ENCODE peak calls at places on chromosomes 4 and X, in nine cellular contexts. U is NCI-H510A, G is H9, N is AG08395, I is GM12865, D is HEK293T, V is esophagus muscularis mucosa, S is C1 segment of cervical spinal cord, O is endothelial cell of umbilical vein. C is an unnamed sample.

GRCh38 chrX:118226060-118226428 is 109.4 kb upstream of the KLHL13 start:
- DNase-seq in V (no peak), D (peak), I (no peak), O (peak), U (no peak), S (no peak), N (peak), G (no peak), C (peak)

GRCh38 chrX:154603438-154604430 is 15.3 kb downstream of the CTAG1B start:
- DNase-seq in S (no peak), G (no peak), I (no peak), U (no peak), N (peak), V (no peak), D (peak), O (peak), C (no peak)

GRCh38 chr4:7957113-7957656 is 17.5 kb upstream of the AFAP1 start:
- DNase-seq in I (no peak), U (no peak), D (no peak), V (no peak), G (no peak), O (peak), N (no peak), S (no peak), C (no peak)

GRCh38 chr4:42917316-42917715 is 24.8 kb downstream of the GRXCR1 start:
- DNase-seq in G (no peak), V (no peak), O (no peak), I (no peak), U (no peak), N (no peak), S (no peak), D (no peak), C (no peak)

GRCh38 chrX:117305168-117305766 is 811.3 kb downstream of the KLHL13 start:
- DNase-seq in S (no peak), O (no peak), V (no peak), I (no peak), G (no peak), D (no peak), N (no peak), U (no peak), C (no peak)

GRCh38 chr4:80336582-80336981 is 1.1 kb downstream of the CFAP299 start:
- DNase-seq in D (peak), G (peak), V (no peak), O (peak), S (no peak), I (peak), U (no peak), N (peak), C (peak)

GRCh38 chr4:44493924-44494323 is 45.3 kb upstream of the KCTD8 start:
- DNase-seq in V (no peak), I (peak), G (peak), N (no peak), O (peak), U (no peak), S (peak), D (peak), C (peak)

GRCh38 chr4:185054257-185054656 is 36.0 kb downstream of the HELT start:
- DNase-seq in I (no peak), G (no peak), S (no peak), N (no peak), U (no peak), O (no peak), V (no peak), D (no peak), C (no peak)

GRCh38 chr4:87949961-87950360 is 25.6 kb upstream of the SPP1 start:
- DNase-seq in G (no peak), V (no peak), O (peak), N (no peak), S (no peak), D (no peak), U (no peak), I (no peak), C (no peak)

GRCh38 chr4:5435201-5435600 is 273.2 kb downstream of the EVC2 start:
- DNase-seq in V (no peak), S (no peak), D (no peak), N (no peak), I (no peak), G (no peak), U (no peak), O (no peak), C (no peak)

GRCh38 chr4:174672276-174672675 is 150.0 kb upstream of the HPGD start:
- DNase-seq in N (no peak), O (no peak), U (no peak), V (no peak), I (no peak), D (no peak), S (no peak), G (no peak), C (no peak)

GRCh38 chr4:41418444-41418843 is 119.5 kb upstream of the LIMCH1 start:
- DNase-seq in G (no peak), V (no peak), O (no peak), D (no peak), I (no peak), N (peak), S (no peak), U (no peak), C (no peak)

GRCh38 chr4:151653548-151653918 is 107.3 kb downstream of the GATB start:
- DNase-seq in S (no peak), I (no peak), O (no peak), D (no peak), V (no peak), N (peak), G (no peak), U (no peak), C (no peak)

GRCh38 chrX:97315939-97316338 is 432.2 kb downstream of the RPA4 start:
- DNase-seq in U (no peak), V (no peak), D (peak), N (no peak), S (no peak), O (no peak), I (peak), G (peak), C (no peak)

GRCh38 chr4:105414316-105414715 is 59.5 kb downstream of the PPA2 start:
- DNase-seq in G (no peak), O (no peak), N (no peak), S (no peak), I (no peak), V (no peak), U (no peak), D (no peak), C (no peak)

GRCh38 chr4:4726051-4726450 is 133.4 kb upstream of the MSX1 start:
- DNase-seq in G (no peak), V (no peak), I (peak), O (no peak), N (no peak), U (no peak), S (no peak), D (peak), C (no peak)

GRCh38 chr4:64713256-64713840 is 304.1 kb upstream of the TECRL start:
- DNase-seq in V (no peak), I (peak), G (no peak), N (peak), D (peak), S (no peak), U (no peak), O (peak), C (peak)

GRCh38 chrX:106791495-106791894 is 11.0 kb upstream of the TBC1D8B start:
- DNase-seq in O (peak), U (no peak), V (no peak), D (no peak), G (no peak), I (peak), S (no peak), N (peak), C (no peak)

GRCh38 chr4:38046735-38047487 is 86.7 kb downstream of the PTTG2 start:
- DNase-seq in D (no peak), N (no peak), G (peak), U (no peak), O (no peak), I (no peak), V (no peak), S (no peak), C (peak)

GRCh38 chr4:57287687-57288604 is 177.8 kb upstream of the IGFBP7 start:
- DNase-seq in S (no peak), O (no peak), I (no peak), G (no peak), D (no peak), U (no peak), V (no peak), N (no peak), C (peak)

GRCh38 chrX:136158685-136159084 is 11.4 kb downstream of the FHL1 start:
- DNase-seq in V (no peak), D (no peak), N (no peak), G (no peak), O (no peak), S (no peak), U (no peak), I (no peak), C (no peak)

GRCh38 chr4:133921280-133922195 is 280.1 kb downstream of the PABPC4L start:
- DNase-seq in G (no peak), D (no peak), O (peak), N (no peak), U (no peak), I (no peak), S (no peak), V (no peak), C (no peak)

GRCh38 chrX:77749695-77750094 is 36.3 kb downstream of the ATRX start:
- DNase-seq in U (no peak), G (no peak), D (no peak), O (no peak), N (no peak), V (no peak), S (no peak), I (no peak), C (no peak)

C was measured in iPS-NIHi11.